ENCODE peak calls at places on chromosomes 13 and 19, in six cellular contexts. Y is iris pigment epithelial cell; G is aorta; L is naive thymus-derived CD8-positive, alpha-beta T cell; P is ACHN; S is SHP77. K is an unnamed sample.

GRCh38 chr19:19657397-19657783 is 6.1 kb downstream of the ATP13A1 start:
- DNase-seq in Y (no peak), G (no peak), S (no peak), L (no peak), P (no peak), K (peak)

GRCh38 chr13:50016421-50016820 is 1.2 kb downstream of the KCNRG start:
- DNase-seq in Y (peak), S (no peak), G (no peak), P (no peak), L (no peak), K (no peak)

GRCh38 chr19:14432817-14433453 is at the start of gene PKN1:
- DNase-seq in S (no peak), L (no peak), G (no peak), Y (no peak), P (peak), K (no peak)

GRCh38 chr13:46389985-46390384 is 2.9 kb upstream of the RUBCNL start:
- DNase-seq in S (no peak), P (no peak), L (peak), G (no peak), Y (no peak), K (no peak)

GRCh38 chr19:29404951-29405727 is 120.7 kb upstream of the VSTM2B start:
- DNase-seq in L (no peak), Y (no peak), S (peak), G (no peak), P (no peak), K (peak)

GRCh38 chr19:32324631-32325215 is 20.7 kb upstream of the ZNF507 start:
- DNase-seq in L (no peak), S (no peak), Y (peak), P (no peak), G (no peak), K (peak)

GRCh38 chr13:33139186-33139585 is 123.0 kb downstream of the KL start:
- DNase-seq in P (no peak), L (no peak), G (peak), S (peak), Y (no peak), K (peak)

GRCh38 chr13:70505809-70506208 is 397.6 kb upstream of the KLHL1 start:
- DNase-seq in S (no peak), L (no peak), G (no peak), Y (no peak), P (no peak), K (no peak)

GRCh38 chr13:113327766-113328391 is 30.8 kb downstream of the LAMP1 start:
- DNase-seq in G (peak), Y (no peak), L (no peak), S (no peak), P (no peak), K (no peak)

GRCh38 chr13:37775871-37776270 is 93.7 kb downstream of the TRPC4 start:
- DNase-seq in G (no peak), Y (peak), P (no peak), S (no peak), L (no peak), K (no peak)

GRCh38 chr19:12991296-12991695 is 4.0 kb upstream of the NFIX start:
- DNase-seq in S (no peak), P (no peak), G (no peak), L (no peak), Y (no peak), K (no peak)

GRCh38 chr19:18895828-18896341 is at the start of gene CERS1:
- DNase-seq in Y (no peak), G (no peak), L (no peak), S (no peak), P (no peak), K (no peak)

GRCh38 chr13:113489549-113490495 is 689 bp downstream of the DCUN1D2 start:
- DNase-seq in S (peak), L (peak), Y (peak), G (no peak), P (peak), K (no peak)

GRCh38 chr19:788821-789472 is 8.3 kb upstream of the PTBP1 start:
- DNase-seq in L (no peak), S (no peak), P (no peak), G (no peak), Y (no peak), K (no peak)

GRCh38 chr13:39897636-39898035 is 242.2 kb downstream of the COG6 start:
- DNase-seq in P (no peak), S (no peak), Y (peak), G (no peak), L (no peak), K (no peak)

GRCh38 chr13:59364508-59365187 is 799.1 kb downstream of the DIAPH3 start:
- DNase-seq in L (no peak), P (no peak), G (no peak), S (no peak), Y (no peak), K (no peak)

GRCh38 chr13:106213028-106213427 is 322.4 kb downstream of the EFNB2 start:
- DNase-seq in G (no peak), P (no peak), S (no peak), L (no peak), Y (no peak), K (no peak)

GRCh38 chr13:41694902-41695301 is 237.6 kb downstream of the RGCC start:
- DNase-seq in P (peak), G (peak), L (no peak), S (peak), Y (peak), K (peak)

GRCh38 chr13:95624020-95624419 is 20.5 kb downstream of the DZIP1 start:
- DNase-seq in S (peak), G (no peak), Y (peak), L (peak), P (peak), K (no peak)

GRCh38 chr13:64413529-64413928 is 2816.6 kb downstream of the PCDH9 start:
- DNase-seq in S (no peak), G (no peak), P (no peak), L (no peak), Y (no peak), K (no peak)

GRCh38 chr13:44312898-44313551 is 60.6 kb upstream of the SERP2 start:
- DNase-seq in G (no peak), Y (peak), P (peak), L (no peak), S (no peak), K (no peak)